ENCODE peak calls at places on chromosome X, in ten cellular contexts. J is lung, F is tibial nerve, E is heart left ventricle, Z is sigmoid colon, T is H9, H is uterus, X is mucosa of descending colon, Q is GM23248, N is prostate gland. S is an unnamed sample.

GRCh38 chrX:139692908-139693307 is 15.1 kb downstream of the MCF2 start:
- DNase-seq in J (no peak), F (no peak), E (no peak), Z (no peak), T (peak; percentile 25), H (no peak), X (no peak), Q (peak; percentile 3), N (no peak), S (no peak)

GRCh38 chrX:131752493-131753198 is 208.8 kb downstream of the OR13H1 start:
- DNase-seq in J (peak; percentile 86), F (no peak), E (peak; percentile 86), Z (peak; percentile 92), T (no peak), H (peak; percentile 83), X (peak; percentile 61), Q (no peak), N (no peak), S (no peak)

GRCh38 chrX:38514014-38514854 is 47.1 kb upstream of the TSPAN7 start:
- DNase-seq in J (no peak), F (no peak), E (no peak), Z (no peak), T (no peak), H (no peak), X (no peak), Q (no peak), N (no peak), S (no peak)

GRCh38 chrX:14359727-14360126 is 169.6 kb upstream of the GLRA2 start:
- DNase-seq in J (no peak), F (no peak), E (no peak), Z (no peak), T (peak; percentile 26), H (no peak), X (no peak), Q (no peak), N (no peak), S (no peak)

GRCh38 chrX:129472116-129472515 is 51.2 kb downstream of the SMARCA1 start:
- DNase-seq in J (no peak), F (no peak), E (no peak), Z (no peak), T (no peak), H (no peak), X (no peak), Q (peak; percentile 67), N (peak; percentile 17), S (no peak)

GRCh38 chrX:128156204-128156603 is 104.0 kb upstream of the ACTRT1 start:
- DNase-seq in J (no peak), F (no peak), E (no peak), Z (no peak), T (no peak), H (no peak), X (no peak), Q (no peak), N (no peak), S (no peak)

GRCh38 chrX:114451397-114451796 is 132.5 kb upstream of the HTR2C start:
- DNase-seq in J (no peak), F (no peak), E (no peak), Z (no peak), T (no peak), H (no peak), X (no peak), Q (no peak), N (no peak), S (no peak)

GRCh38 chrX:143669395-143669794 is 33.5 kb upstream of the SLITRK4 start:
- DNase-seq in J (no peak), F (no peak), E (no peak), Z (no peak), T (no peak), H (no peak), X (no peak), Q (peak; percentile 28), N (no peak), S (no peak)

GRCh38 chrX:71514367-71515038 is 18.4 kb upstream of the OGT start:
- DNase-seq in J (no peak), F (no peak), E (no peak), Z (no peak), T (no peak), H (no peak), X (no peak), Q (peak; percentile 0), N (no peak), S (no peak)

GRCh38 chrX:102720237-102721168 is at the start of gene GPRASP3:
- DNase-seq in J (peak; percentile 83), F (peak; percentile 72), E (peak; percentile 81), Z (peak; percentile 90), T (no peak), H (peak; percentile 70), X (peak; percentile 85), Q (peak; percentile 81), N (peak; percentile 76), S (peak; percentile 71)

GRCh38 chrX:7574325-7574724 is 268.6 kb upstream of the VCX start:
- DNase-seq in J (no peak), F (no peak), E (no peak), Z (no peak), T (no peak), H (no peak), X (no peak), Q (peak; percentile 25), N (no peak), S (no peak)

GRCh38 chrX:74293343-74293946 is 10.5 kb upstream of the ZCCHC13 start:
- DNase-seq in J (peak; percentile 73), F (peak; percentile 55), E (peak; percentile 88), Z (peak; percentile 93), T (peak; percentile 84), H (peak; percentile 77), X (peak; percentile 82), Q (peak; percentile 86), N (peak; percentile 71), S (peak; percentile 57)
- H3K4me1 ChIP-seq in J (no peaks in the 10 kb centered on the region), F (no peaks in the 10 kb centered on the region), E (peaks cover 7% of the 10 kb centered on the region), Z (peaks cover 8% of the 10 kb centered on the region), T (no peaks in the 10 kb centered on the region), H (no peaks in the 10 kb centered on the region), X (no peaks in the 10 kb centered on the region), Q (peaks cover 4% of the 10 kb centered on the region), N (no peaks in the 10 kb centered on the region), S (peaks cover 8% of the 10 kb centered on the region)

GRCh38 chrX:107687445-107687844 is 59.1 kb downstream of the PRPS1 start:
- DNase-seq in J (no peak), F (no peak), E (no peak), Z (no peak), T (no peak), H (no peak), X (no peak), Q (no peak), N (no peak), S (no peak)
- H3K4me1 ChIP-seq in J (peaks cover 22% of the 10 kb centered on the region), F (peaks cover 4% of the 10 kb centered on the region), E (peaks cover 27% of the 10 kb centered on the region), Z (peaks cover 22% of the 10 kb centered on the region), T (no peaks in the 10 kb centered on the region), H (peaks cover 4% of the 10 kb centered on the region), X (peaks cover 4% of the 10 kb centered on the region), Q (no peaks in the 10 kb centered on the region), N (no peaks in the 10 kb centered on the region), S (peaks cover 47% of the 10 kb centered on the region)

DNA sequence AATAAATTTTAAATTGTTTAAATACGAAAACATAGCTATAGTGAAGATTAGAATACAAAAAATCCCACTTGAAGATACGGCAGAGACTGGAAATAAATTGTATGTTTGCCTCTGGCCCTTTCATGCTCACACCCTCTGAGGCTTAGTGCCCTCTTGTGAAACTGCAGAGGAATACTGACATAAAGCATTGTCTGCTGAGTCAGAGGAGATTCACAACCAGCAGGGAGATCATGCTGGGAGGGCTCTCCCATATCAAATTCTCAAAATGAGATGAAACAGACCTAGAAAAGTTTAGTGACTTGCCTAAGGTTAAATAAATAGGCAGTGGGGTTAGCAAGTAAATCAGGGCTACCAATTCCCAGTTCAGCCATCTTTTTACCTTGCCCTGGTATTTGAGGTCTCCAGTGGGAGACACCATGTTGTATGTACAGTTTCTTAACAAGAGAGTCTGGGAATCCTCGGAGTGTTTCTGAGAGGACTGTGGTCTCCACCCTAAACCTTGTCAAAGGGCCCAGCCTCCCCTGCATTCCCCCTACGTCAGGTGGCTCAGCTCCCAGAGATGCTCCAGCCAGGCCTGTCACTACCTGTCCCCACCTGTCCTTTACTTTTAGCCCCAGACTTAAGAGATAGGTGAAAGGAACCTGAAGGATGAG is 581.4 kb upstream of the DIPK2B start:
- DNase-seq in J (no peak), F (no peak), E (no peak), Z (no peak), T (no peak), H (no peak), X (no peak), Q (peak; percentile 80), N (no peak), S (peak; percentile 37)
- H3K4me1 ChIP-seq in J (no peaks in the 10 kb centered on the region), F (no peaks in the 10 kb centered on the region), E (no peaks in the 10 kb centered on the region), Z (no peaks in the 10 kb centered on the region), T (peaks cover 8% of the 10 kb centered on the region), H (no peaks in the 10 kb centered on the region), X (no peaks in the 10 kb centered on the region), Q (peaks cover 27% of the 10 kb centered on the region), N (no peaks in the 10 kb centered on the region), S (peaks cover 26% of the 10 kb centered on the region)

GRCh38 chrX:133437771-133438170 is 22.5 kb upstream of the GPC4 start:
- DNase-seq in J (no peak), F (no peak), E (no peak), Z (no peak), T (no peak), H (no peak), X (no peak), Q (no peak), N (no peak), S (no peak)
- H3K4me1 ChIP-seq in J (peaks cover 3% of the 10 kb centered on the region), F (no peaks in the 10 kb centered on the region), E (no peaks in the 10 kb centered on the region), Z (no peaks in the 10 kb centered on the region), T (peaks cover 41% of the 10 kb centered on the region), H (no peaks in the 10 kb centered on the region), X (no peaks in the 10 kb centered on the region), Q (no peaks in the 10 kb centered on the region), N (no peaks in the 10 kb centered on the region), S (peaks cover 6% of the 10 kb centered on the region)

S was measured in PC-9.